ENCODE peak calls at places on chromosome 1, in four cellular contexts. L is K562, O is GM12878, X is HepG2. S is an unnamed sample. For H3K4me1, the result is how much of the 10 kb centered on the place peaks cover.

GRCh38 chr1:64263335-64263734 is 59.9 kb downstream of the UBE2U start:
- DNase-seq in L (no peak), O (no peak), X (no peak), S (no peak)

GRCh38 chr1:225481738-225482137 is 53.9 kb upstream of the LBR start:
- DNase-seq in L (no peak), O (no peak), X (no peak), S (no peak)

GRCh38 chr1:3132685-3133084 is 63.7 kb downstream of the PRDM16 start:
- DNase-seq in L (no peak), O (no peak), X (no peak), S (no peak)

GRCh38 chr1:243447844-243448243 is 192.0 kb downstream of the SDCCAG8 start:
- DNase-seq in L (no peak), O (no peak), X (no peak), S (no peak)

GRCh38 chr1:31562707-31563360 is 13.5 kb upstream of the TINAGL1 start:
- DNase-seq in L (no peak), O (no peak), X (no peak), S (no peak)

GRCh38 chr1:26959722-26960624 is at the start of gene KDF1:
- DNase-seq in L (peak), O (no peak), X (no peak), S (peak)

GRCh38 chr1:181909010-181909409 is 152.5 kb downstream of the ZNF648 start:
- DNase-seq in L (no peak), O (no peak), X (no peak), S (no peak)

GRCh38 chr1:225426395-225427248 is 1.2 kb downstream of the LBR start:
- DNase-seq in L (no peak), O (no peak), X (no peak), S (peak)

GRCh38 chr1:86449103-86449502 is 19.6 kb upstream of the CLCA1 start:
- DNase-seq in L (no peak), O (no peak), X (no peak), S (no peak)

GRCh38 chr1:167000546-167000945 is 11.5 kb downstream of the MAEL start:
- DNase-seq in L (no peak), O (no peak), X (no peak), S (no peak)

GRCh38 chr1:92804721-92805169 is 19.8 kb upstream of the EVI5 start:
- DNase-seq in L (peak), O (no peak), X (peak), S (no peak)

GRCh38 chr1:64038119-64038518 is 165.3 kb upstream of the UBE2U start:
- DNase-seq in L (no peak), O (no peak), X (no peak), S (no peak)

GRCh38 chr1:40351124-40351523 is 22.4 kb upstream of the SMAP2 start:
- DNase-seq in L (no peak), O (no peak), X (no peak), S (no peak)

GRCh38 chr1:147719029-147719703 is 41.2 kb downstream of the GJA5 start:
- DNase-seq in L (no peak), O (no peak), X (peak), S (no peak)

GRCh38 chr1:162388615-162389014 is 7.1 kb downstream of the C1orf226 start:
- DNase-seq in L (no peak), O (no peak), X (no peak), S (no peak)

GRCh38 chr1:56473582-56474270 is 105.6 kb downstream of the PLPP3 start:
- DNase-seq in L (no peak), O (no peak), X (no peak), S (no peak)

GRCh38 chr1:201488817-201489581 is 17.9 kb downstream of the CSRP1 start:
- DNase-seq in L (no peak), O (no peak), X (no peak), S (peak)

GRCh38 chr1:90412563-90412962 is 304.5 kb downstream of the BARHL2 start:
- DNase-seq in L (no peak), O (no peak), X (no peak), S (no peak)

GRCh38 chr1:35477870-35478269 is 79.3 kb downstream of the KIAA0319L start:
- DNase-seq in L (no peak), O (no peak), X (no peak), S (no peak)

GRCh38 chr1:67892451-67893125 is 59.3 kb upstream of the GNG12 start:
- DNase-seq in L (no peak), O (no peak), X (no peak), S (no peak)

GRCh38 chr1:155128755-155129473 is 1.2 kb downstream of the EFNA1 start:
- DNase-seq in L (no peak), O (no peak), X (peak), S (peak)

GRCh38 chr1:89274431-89274857 is 1.8 kb upstream of the GBP5 start:
- DNase-seq in L (no peak), O (no peak), X (no peak), S (no peak)

GRCh38 chr1:44681905-44682900 is 7.7 kb downstream of the ARMH1 start:
- DNase-seq in L (no peak), O (no peak), X (peak), S (no peak)

GRCh38 chr1:206704239-206704638 is 19.5 kb downstream of the MAPKAPK2 start:
- DNase-seq in L (no peak), O (no peak), X (no peak), S (no peak)

GRCh38 chr1:24850353-24850905 is 79.6 kb downstream of the RUNX3 start:
- DNase-seq in L (no peak), O (no peak), X (no peak), S (no peak)

GRCh38 chr1:188709146-188709545 is 1768.5 kb downstream of the BRINP3 start:
- DNase-seq in L (no peak), O (no peak), X (no peak), S (no peak)

DNA sequence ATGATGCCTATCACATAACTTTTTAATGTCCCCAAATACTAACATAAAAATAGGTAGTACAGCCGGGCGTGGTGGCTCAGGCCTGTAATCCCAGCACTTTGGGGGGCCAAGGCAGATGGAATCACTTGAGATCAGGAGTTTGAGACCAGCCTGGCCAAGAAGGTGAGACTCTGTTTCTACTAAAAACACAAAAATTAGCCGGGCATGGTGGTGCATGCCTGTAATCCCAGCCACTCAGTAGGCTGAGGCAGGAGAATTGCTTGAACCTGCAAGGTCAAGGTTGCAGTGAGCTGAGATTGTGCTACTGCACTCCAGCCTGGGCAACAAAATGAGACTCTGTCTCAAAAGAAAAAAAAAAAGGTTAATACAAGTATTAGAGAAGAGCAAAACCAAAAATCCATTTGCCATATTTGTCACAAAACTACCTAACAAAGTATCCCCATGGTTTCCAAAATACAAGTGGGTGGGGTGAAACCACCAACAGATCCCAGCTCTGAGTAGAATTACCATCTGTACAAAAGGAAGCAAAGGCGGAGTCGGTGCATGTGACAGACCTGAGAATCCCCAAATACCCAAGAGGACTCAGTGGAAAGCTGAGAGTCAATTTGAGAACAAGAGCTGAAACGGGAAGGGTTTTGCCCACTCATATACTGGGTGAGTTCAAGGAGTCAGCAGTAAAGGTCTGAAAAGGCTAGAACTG is 113.2 kb downstream of the TOMM20 start:
- DNase-seq in L (no peak), O (peak), X (no peak), S (no peak)
- TF ChIP-seq GABPA in L (no peak), O (no peak), X (no peak), S (no peak)

GRCh38 chr1:160371346-160371631 is 4.4 kb downstream of the NHLH1 start:
- DNase-seq in L (no peak), O (no peak), X (no peak), S (no peak)

GRCh38 chr1:160369087-160369486 is 2.2 kb downstream of the NHLH1 start:
- DNase-seq in L (no peak), O (no peak), X (no peak), S (no peak)

GRCh38 chr1:160371691-160372208 is 4.9 kb downstream of the NHLH1 start:
- DNase-seq in L (no peak), O (no peak), X (no peak), S (no peak)

GRCh38 chr1:160367934-160368923 is 1.4 kb downstream of the NHLH1 start:
- DNase-seq in L (peak), O (no peak), X (no peak), S (no peak)

GRCh38 chr1:160370561-160371345 is 3.9 kb downstream of the NHLH1 start:
- DNase-seq in L (no peak), O (no peak), X (no peak), S (no peak)
- TF ChIP-seq SMC3 in L (no peak), O (no peak), X (no peak), S (no peak)

GRCh38 chr1:226686440-226687436 is 52.3 kb downstream of the ITPKB start:
- DNase-seq in L (no peak), O (no peak), X (no peak), S (peak)
- H3K4me1 ChIP-seq in L (under half), O (under half), X (under half), S (under half)

GRCh38 chr1:12600335-12600734 is 17.7 kb downstream of the DHRS3 start:
- DNase-seq in L (no peak), O (no peak), X (no peak), S (no peak)

GRCh38 chr1:12600880-12601633 is 17.0 kb downstream of the DHRS3 start:
- DNase-seq in L (peak), O (no peak), X (peak), S (peak)

GRCh38 chr1:12602633-12603024 is 15.4 kb downstream of the DHRS3 start:
- DNase-seq in L (no peak), O (no peak), X (no peak), S (no peak)

GRCh38 chr1:12603224-12603623 is 14.8 kb downstream of the DHRS3 start:
- DNase-seq in L (no peak), O (no peak), X (no peak), S (no peak)

GRCh38 chr1:12601690-12602632 is 16.0 kb downstream of the DHRS3 start:
- DNase-seq in L (peak), O (no peak), X (peak), S (peak)
- TF ChIP-seq GABPA in L (no peak), O (no peak), X (no peak), S (no peak)

DNA sequence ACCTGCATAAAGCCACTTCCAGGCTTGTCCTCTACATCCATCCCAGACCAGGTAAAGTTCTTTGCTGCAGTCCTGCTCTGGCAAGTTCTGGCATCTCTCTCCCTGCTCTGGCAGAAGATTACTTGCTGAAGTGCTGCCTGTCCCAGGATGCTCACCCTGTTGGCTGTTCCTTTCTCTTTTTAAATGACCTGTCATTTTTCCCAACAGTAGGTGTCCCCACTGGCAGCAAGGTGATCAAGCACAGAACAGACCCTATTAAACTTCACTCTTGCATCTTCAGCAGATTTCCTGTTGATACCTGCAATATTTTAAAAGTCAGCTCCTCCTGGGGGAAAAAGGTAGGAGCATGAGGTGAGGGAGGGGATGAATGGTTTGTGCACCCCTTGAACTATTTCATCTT is 332.6 kb downstream of the PBX1 start:
- DNase-seq in L (no peak), O (no peak), X (no peak), S (no peak)
- TF ChIP-seq SMC3 in L (no peak), O (no peak), X (no peak), S (no peak)

DNA sequence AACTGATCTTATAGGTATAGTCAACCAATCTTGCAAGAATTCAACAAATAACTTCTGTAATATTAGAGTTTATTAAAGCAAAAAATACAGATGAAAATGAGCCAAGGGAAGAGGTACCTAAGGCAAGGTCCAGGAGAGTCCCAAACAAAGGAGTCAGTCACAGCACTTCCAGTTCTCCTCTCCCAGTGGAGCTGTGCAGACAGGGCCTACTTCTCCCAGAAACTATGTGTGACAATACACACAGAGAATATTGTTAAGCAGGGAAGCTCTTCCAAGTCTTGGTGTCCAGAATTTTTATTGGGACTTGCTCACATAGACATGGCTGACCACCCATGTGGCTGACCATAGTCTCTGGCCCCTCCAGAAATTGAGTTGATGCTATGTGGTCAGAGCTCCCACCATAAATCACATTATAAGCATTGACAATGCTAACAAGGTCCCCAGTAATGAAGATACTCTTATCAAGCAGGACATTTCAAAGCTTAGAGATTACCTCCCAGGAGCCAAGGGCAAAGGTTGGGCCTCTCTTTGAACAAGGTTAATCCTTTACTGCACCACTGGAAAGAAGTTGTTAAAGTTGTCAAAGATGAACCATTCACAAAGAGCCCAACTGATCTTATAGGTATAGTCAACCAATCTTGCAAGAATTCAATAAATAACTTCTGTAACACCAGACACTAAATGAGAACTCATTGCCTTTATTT is 3.5 kb upstream of the CD244 start:
- DNase-seq in L (no peak), O (no peak), X (peak), S (no peak)
- H3K4me1 ChIP-seq in L (under half), O (under half), X (under half), S (under half)

GRCh38 chr1:246632584-246633168 is 66.4 kb downstream of the CNST start:
- DNase-seq in L (no peak), O (no peak), X (no peak), S (no peak)

GRCh38 chr1:246629030-246629429 is 62.8 kb downstream of the CNST start:
- DNase-seq in L (no peak), O (peak), X (no peak), S (no peak)

GRCh38 chr1:246629976-246630375 is 63.7 kb downstream of the CNST start:
- DNase-seq in L (no peak), O (no peak), X (no peak), S (no peak)

GRCh38 chr1:246631426-246631825 is 65.2 kb downstream of the CNST start:
- DNase-seq in L (no peak), O (no peak), X (no peak), S (no peak)
- TF ChIP-seq GABPA in L (no peak), O (no peak), X (no peak), S (no peak)

DNA sequence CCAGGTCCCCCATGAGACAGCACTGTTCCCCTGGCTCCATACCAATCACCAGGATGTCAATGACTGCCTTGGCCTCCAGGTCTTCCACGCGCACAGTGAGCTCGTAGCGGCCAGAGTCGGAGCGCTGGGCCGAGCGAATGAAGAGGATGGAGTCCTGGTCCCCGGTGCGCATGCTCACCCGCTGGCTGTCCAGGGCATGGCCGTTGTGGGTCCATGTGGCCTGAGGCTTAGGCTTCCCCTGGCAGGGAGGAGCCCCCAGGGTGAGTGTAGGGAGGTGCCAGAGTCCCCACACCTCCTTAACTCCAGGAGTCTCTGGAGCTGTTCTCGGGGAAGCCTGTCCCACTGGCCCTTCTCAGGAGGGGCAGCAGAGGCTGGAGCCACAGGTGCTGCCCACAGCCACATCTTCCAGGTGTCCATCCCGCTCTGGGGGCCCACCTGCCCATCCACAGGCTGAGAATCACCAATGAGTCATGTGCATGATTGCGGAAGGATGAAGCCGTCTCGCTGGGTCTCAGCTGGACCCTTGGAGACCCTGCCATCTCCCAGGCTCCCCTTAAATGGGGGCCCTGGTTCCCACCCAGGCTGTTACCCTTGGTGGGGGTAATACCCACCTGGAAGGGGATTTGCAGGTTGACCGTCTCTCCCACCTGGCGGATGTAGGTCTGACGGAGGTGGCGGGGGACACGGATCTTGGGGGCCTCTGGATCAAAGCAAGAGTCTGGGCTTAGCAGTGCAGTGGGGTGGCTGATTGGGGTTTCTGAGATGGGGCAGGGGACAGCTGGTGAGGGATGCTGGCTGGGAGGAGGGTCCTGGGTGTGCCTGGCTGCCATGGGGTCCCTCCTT is 4.1 kb downstream of the MYBPH start:
- DNase-seq in L (no peak), O (no peak), X (no peak), S (no peak)
- TF ChIP-seq SMC3 in L (no peak), O (no peak), X (no peak), S (no peak)

DNA sequence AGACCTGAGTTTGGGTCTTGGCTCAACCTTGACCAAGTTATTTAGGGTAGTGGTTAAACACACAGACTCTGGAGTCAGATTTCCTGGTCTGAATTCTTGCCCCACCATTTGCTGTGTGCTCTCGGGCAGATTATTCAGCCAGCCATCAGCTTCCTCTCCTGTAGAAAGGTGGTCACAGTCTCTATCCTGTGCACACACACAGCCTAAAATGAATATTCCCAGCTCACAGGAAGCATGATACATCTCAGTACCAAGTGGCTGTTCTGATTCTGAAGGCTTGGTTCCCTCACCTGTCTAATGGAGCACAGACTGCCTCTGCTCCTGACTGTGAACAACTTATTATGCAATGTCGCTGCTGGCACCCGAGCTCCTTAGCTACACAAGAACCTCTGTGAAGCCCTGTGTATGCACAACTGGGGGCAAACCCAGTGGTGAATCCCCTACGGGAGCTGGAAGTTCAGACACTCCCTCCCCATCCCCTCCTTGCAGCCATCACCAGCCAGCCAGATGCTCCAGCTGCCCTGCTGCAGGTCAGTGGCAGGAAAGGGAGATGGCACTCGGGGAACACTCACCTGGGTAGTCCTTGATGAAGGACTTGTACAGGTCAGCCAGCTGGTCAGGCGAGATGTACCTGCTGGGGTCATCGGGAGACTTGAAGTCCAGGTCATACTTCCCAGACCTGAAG is 13.6 kb downstream of the ENO1 start:
- DNase-seq in L (no peak), O (no peak), X (no peak), S (no peak)
- H3K4me1 ChIP-seq in L (under half), O (under half), X (half or more), S (under half)

GRCh38 chr1:87629673-87630072 is 301.0 kb downstream of the LMO4 start:
- DNase-seq in L (no peak), O (no peak), X (no peak), S (no peak)
- TF ChIP-seq GABPA in L (no peak), O (no peak), X (no peak), S (no peak)